ENCODE peak calls at places on chromosomes 13 and 19, in six cellular contexts. J is left lung, C is testis, E is thoracic aorta, N is ovary, G is psoas muscle. A is an unnamed sample.

GRCh38 chr19:8441725-8442544 is 2.8 kb upstream of the HNRNPM start:
- DNase-seq in J (no peak), C (no peak), E (no peak), N (peak; percentile 23), G (no peak), A (no peak)

GRCh38 chr19:12796146-12797071 is 5.1 kb downstream of the JUNB start:
- DNase-seq in J (peak; percentile 80), C (peak; percentile 86), E (no peak), N (peak; percentile 82), G (peak; percentile 71), A (peak; percentile 88)

GRCh38 chr19:5434970-5435641 is 20.1 kb upstream of the ZNRF4 start:
- DNase-seq in J (peak; percentile 46), C (no peak), E (no peak), N (no peak), G (no peak), A (no peak)

GRCh38 chr13:110023729-110024645 is 237.6 kb upstream of the IRS2 start:
- DNase-seq in J (no peak), C (no peak), E (peak; percentile 22), N (peak; percentile 59), G (no peak), A (no peak)

GRCh38 chr13:30830638-30830965 is 75.5 kb upstream of the MEDAG start:
- DNase-seq in J (no peak), C (no peak), E (no peak), N (no peak), G (no peak), A (no peak)

GRCh38 chr13:100983111-100983510 is 308.5 kb upstream of the TMTC4 start:
- DNase-seq in J (no peak), C (no peak), E (no peak), N (no peak), G (no peak), A (no peak)

GRCh38 chr19:51548891-51549305 is 17.4 kb upstream of the SIGLEC6 start:
- DNase-seq in J (no peak), C (no peak), E (no peak), N (no peak), G (no peak), A (no peak)

GRCh38 chr13:53238241-53238640 is 209.6 kb downstream of the OLFM4 start:
- DNase-seq in J (no peak), C (no peak), E (no peak), N (no peak), G (no peak), A (no peak)

GRCh38 chr19:43699506-43700367 is 16.1 kb upstream of the IRGC start:
- DNase-seq in J (peak; percentile 47), C (peak; percentile 38), E (no peak), N (peak; percentile 55), G (peak; percentile 34), A (no peak)

GRCh38 chr19:58203814-58204475 is 21.1 kb downstream of the ZNF274 start:
- DNase-seq in J (no peak), C (peak; percentile 50), E (no peak), N (no peak), G (no peak), A (no peak)

GRCh38 chr19:40613669-40614594 is 12.8 kb downstream of the LTBP4 start:
- DNase-seq in J (peak; percentile 86), C (peak; percentile 85), E (no peak), N (peak; percentile 88), G (peak; percentile 69), A (peak; percentile 90)

GRCh38 chr19:32537626-32538025 is 43.4 kb upstream of the PDCD5 start:
- DNase-seq in J (no peak), C (no peak), E (no peak), N (no peak), G (no peak), A (no peak)

GRCh38 chr13:55577082-55577846 is 1563.5 kb upstream of the PRR20A start:
- DNase-seq in J (no peak), C (no peak), E (no peak), N (no peak), G (no peak), A (no peak)

DNA sequence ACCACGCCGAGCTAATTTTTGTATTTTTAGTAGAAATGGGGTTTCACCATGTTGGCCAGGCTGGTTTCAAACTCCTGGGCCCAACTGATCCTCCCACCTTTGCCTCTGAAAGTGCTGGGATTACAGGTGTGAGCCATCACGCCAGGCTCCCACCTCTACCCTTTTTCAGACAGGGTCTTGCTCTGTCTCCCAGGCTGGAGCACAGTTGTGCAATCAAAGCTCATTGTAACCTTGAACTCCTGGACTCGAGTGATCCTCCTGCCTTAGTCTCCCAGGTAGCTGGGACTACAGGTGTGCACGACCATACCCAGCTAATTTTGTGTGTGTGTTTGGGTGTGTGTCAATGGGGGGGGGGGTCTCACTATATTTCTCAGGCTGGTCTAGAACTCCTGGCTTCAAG is 1.7 kb downstream of the RASGRP4 start:
- DNase-seq in J (no peak), C (no peak), E (no peak), N (no peak), G (no peak), A (no peak)
- H3K27ac ChIP-seq in J (no peak overlapping the region), C (no peak overlapping the region), E (no peak overlapping the region), N (no peak overlapping the region), G (no peak overlapping the region), A (no peak overlapping the region)

GRCh38 chr19:10551698-10552301 is 8.1 kb downstream of the ATG4D start:
- DNase-seq in J (no peak), C (no peak), E (no peak), N (no peak), G (no peak), A (peak; percentile 46)
- H3K36me3 ChIP-seq in J (no peaks in the 10 kb centered on the region), C (no peaks in the 10 kb centered on the region), E (peaks cover 49% of the 10 kb centered on the region), N (no peaks in the 10 kb centered on the region), G (peaks cover 100% of the 10 kb centered on the region), A (peaks cover 68% of the 10 kb centered on the region)

GRCh38 chr19:41792513-41793413 is 3.6 kb upstream of the CEACAM3 start:
- DNase-seq in J (peak; percentile 60), C (peak; percentile 72), E (no peak), N (no peak), G (peak; percentile 28), A (peak; percentile 69)
- TF ChIP-seq CTCF in J (peak; percentile 59), C (peak; percentile 69), E (no peak), N (no peak), G (peak; percentile 20), A (peak; percentile 81)

GRCh38 chr19:13934785-13935109 is 3.5 kb downstream of the PODNL1 start:
- DNase-seq in J (no peak), C (no peak), E (no peak), N (no peak), G (no peak), A (no peak)

GRCh38 chr19:13931582-13932378 is 6.4 kb downstream of the PODNL1 start:
- DNase-seq in J (no peak), C (no peak), E (no peak), N (no peak), G (no peak), A (no peak)

GRCh38 chr19:13935765-13936486 is 2.3 kb downstream of the PODNL1 start:
- DNase-seq in J (no peak), C (no peak), E (no peak), N (no peak), G (no peak), A (no peak)

GRCh38 chr19:13930402-13930801 is 7.8 kb downstream of the PODNL1 start:
- DNase-seq in J (no peak), C (no peak), E (no peak), N (no peak), G (no peak), A (no peak)

GRCh38 chr19:13932911-13933393 is 5.3 kb downstream of the PODNL1 start:
- DNase-seq in J (no peak), C (no peak), E (no peak), N (no peak), G (no peak), A (no peak)
- H3K27ac ChIP-seq in J (no peak overlapping the region), C (no peak overlapping the region), E (no peak overlapping the region), N (no peak overlapping the region), G (no peak overlapping the region), A (no peak overlapping the region)